ENCODE peak calls at places on chromosome 1, in nine cellular contexts. Q, T, E, N, R, J, W, K and Y are unnamed samples.

GRCh38 chr1:4652631-4653327 is 1.6 kb upstream of the AJAP1 start:
- DNase-seq in R (peak; percentile 44), W (peak; percentile 86), T (peak; percentile 33), J (peak; percentile 90), K (no peak), Q (peak; percentile 62), E (peak; percentile 37), N (peak; percentile 11), Y (no peak)

GRCh38 chr1:244273845-244274619 is 177.7 kb downstream of the ADSS2 start:
- DNase-seq in N (peak; percentile 94), K (no peak), W (no peak), J (peak; percentile 95), T (peak; percentile 92), Q (peak; percentile 82), R (peak; percentile 100), E (no peak), Y (no peak)

GRCh38 chr1:94083653-94084052 is 37.3 kb downstream of the ABCA4 start:
- DNase-seq in W (no peak), N (no peak), J (no peak), E (no peak), R (no peak), T (no peak), Q (no peak), K (no peak), Y (no peak)

GRCh38 chr1:40078512-40079333 is 18.3 kb downstream of the PPT1 start:
- DNase-seq in J (peak; percentile 69), E (peak; percentile 31), K (peak; percentile 66), R (peak; percentile 79), W (peak; percentile 51), N (peak; percentile 29), Q (no peak), T (peak; percentile 72), Y (peak; percentile 20)

GRCh38 chr1:81802601-81803422 is 2.1 kb downstream of the ADGRL2 start:
- DNase-seq in N (peak; percentile 66), R (peak; percentile 64), T (no peak), K (peak; percentile 50), W (peak; percentile 72), Q (peak; percentile 83), E (no peak), J (peak; percentile 84), Y (no peak)

GRCh38 chr1:43530483-43531452 is at the start of gene PTPRF:
- DNase-seq in W (peak; percentile 80), R (peak; percentile 42), E (no peak), Q (peak; percentile 84), J (peak; percentile 91), N (peak; percentile 60), T (peak; percentile 68), K (peak; percentile 97), Y (no peak)

GRCh38 chr1:47439151-47440051 is 1.6 kb downstream of the FOXD2 start:
- DNase-seq in E (no peak), Q (no peak), R (no peak), N (no peak), W (peak; percentile 53), K (no peak), T (no peak), J (no peak), Y (no peak)

GRCh38 chr1:162019436-162019835 is 4.2 kb downstream of the OLFML2B start:
- DNase-seq in K (no peak), Q (no peak), W (no peak), R (no peak), T (no peak), N (no peak), J (no peak), E (no peak), Y (no peak)

GRCh38 chr1:7558041-7558461 is 213.0 kb upstream of the VAMP3 start:
- DNase-seq in W (peak; percentile 29), K (no peak), N (no peak), T (no peak), Q (no peak), J (no peak), E (no peak), R (no peak), Y (no peak)

GRCh38 chr1:2468041-2468472 is 8.0 kb upstream of the PLCH2 start:
- DNase-seq in Q (no peak), J (peak; percentile 77), E (no peak), T (peak; percentile 32), W (peak; percentile 94), R (peak; percentile 17), N (no peak), K (no peak), Y (no peak)

GRCh38 chr1:218967254-218967653 is 206.4 kb upstream of the LYPLAL1 start:
- DNase-seq in K (no peak), R (no peak), J (no peak), E (no peak), N (no peak), Q (no peak), T (no peak), W (no peak), Y (no peak)

GRCh38 chr1:57003398-57004139 is 37.8 kb upstream of the C8B start:
- DNase-seq in Q (peak; percentile 52), R (peak; percentile 27), T (no peak), K (no peak), E (no peak), W (no peak), J (no peak), N (no peak), Y (no peak)

GRCh38 chr1:32536117-32536516 is 3.1 kb upstream of the ZBTB8A start:
- DNase-seq in R (no peak), W (no peak), K (no peak), J (no peak), T (no peak), E (no peak), Q (no peak), N (no peak), Y (no peak)

GRCh38 chr1:27179373-27179772 is 24.4 kb upstream of the SLC9A1 start:
- DNase-seq in E (no peak), K (no peak), T (no peak), J (no peak), W (no peak), R (peak; percentile 56), N (peak; percentile 18), Q (no peak), Y (no peak)

GRCh38 chr1:59543211-59543668 is 246.3 kb downstream of the FGGY start:
- DNase-seq in E (no peak), T (no peak), Q (no peak), R (no peak), J (no peak), K (no peak), W (peak; percentile 5), N (no peak), Y (no peak)